ENCODE peak calls at places on chromosomes 6 and 20, in eight cellular contexts. J is psoas muscle, Y is GM06990, Z is testis, B is neural crest cell, C is suprapubic skin, P is RWPE1, S is body of pancreas. F is an unnamed sample.

GRCh38 chr6:117992856-117993255 is 85.8 kb downstream of the SLC35F1 start:
- DNase-seq in J (no peak), Y (no peak), Z (no peak), B (no peak), C (no peak), P (no peak), S (no peak), F (no peak)

GRCh38 chr6:816510-817084 is 123.7 kb upstream of the EXOC2 start:
- DNase-seq in J (no peak), Y (no peak), Z (no peak), B (no peak), C (no peak), P (no peak), S (peak), F (no peak)

GRCh38 chr6:151387581-151387980 is 3.8 kb downstream of the ZBTB2 start:
- DNase-seq in J (no peak), Y (no peak), Z (no peak), B (no peak), C (no peak), P (no peak), S (no peak), F (no peak)

GRCh38 chr20:10609726-10610125 is 64.1 kb downstream of the JAG1 start:
- DNase-seq in J (no peak), Y (no peak), Z (no peak), B (no peak), C (no peak), P (no peak), S (no peak), F (no peak)

GRCh38 chr6:74899416-74899815 is 306.4 kb downstream of the COL12A1 start:
- DNase-seq in J (no peak), Y (no peak), Z (no peak), B (no peak), C (no peak), P (no peak), S (no peak), F (no peak)

GRCh38 chr20:22386300-22386623 is 198.1 kb downstream of the FOXA2 start:
- DNase-seq in J (no peak), Y (no peak), Z (no peak), B (no peak), C (no peak), P (no peak), S (no peak), F (no peak)

GRCh38 chr6:50091641-50092040 is 41.9 kb upstream of the DEFB112 start:
- DNase-seq in J (no peak), Y (no peak), Z (no peak), B (no peak), C (no peak), P (peak), S (no peak), F (no peak)

GRCh38 chr6:31713991-31714684 is 1.0 kb upstream of the LY6G6D start:
- DNase-seq in J (no peak), Y (no peak), Z (no peak), B (no peak), C (no peak), P (no peak), S (no peak), F (no peak)

GRCh38 chr6:89708316-89708715 is 69.8 kb upstream of the LYRM2 start:
- DNase-seq in J (no peak), Y (no peak), Z (no peak), B (no peak), C (no peak), P (no peak), S (peak), F (no peak)

GRCh38 chr6:143575440-143575839 is 63.9 kb upstream of the FUCA2 start:
- DNase-seq in J (no peak), Y (peak), Z (peak), B (peak), C (no peak), P (peak), S (peak), F (peak)

GRCh38 chr6:156729248-156729647 is 47.9 kb upstream of the ARID1B start:
- DNase-seq in J (no peak), Y (peak), Z (no peak), B (no peak), C (no peak), P (peak), S (no peak), F (no peak)

GRCh38 chr6:3644613-3645012 is 106.9 kb downstream of the PXDC1 start:
- DNase-seq in J (no peak), Y (no peak), Z (no peak), B (no peak), C (no peak), P (no peak), S (no peak), F (no peak)

GRCh38 chr20:62409935-62410741 is 3.1 kb upstream of the CABLES2 start:
- DNase-seq in J (peak), Y (no peak), Z (peak), B (peak), C (no peak), P (peak), S (peak), F (peak)

GRCh38 chr20:45343867-45344721 is 4.1 kb downstream of the SDC4 start:
- DNase-seq in J (peak), Y (no peak), Z (no peak), B (no peak), C (peak), P (peak), S (peak), F (peak)

GRCh38 chr6:166516256-166516655 is 70.2 kb downstream of the RAMACL start:
- DNase-seq in J (no peak), Y (no peak), Z (no peak), B (no peak), C (no peak), P (no peak), S (no peak), F (no peak)

GRCh38 chr6:165571068-165571682 is 91.9 kb downstream of the PDE10A start:
- DNase-seq in J (no peak), Y (no peak), Z (no peak), B (no peak), C (no peak), P (no peak), S (no peak), F (no peak)

GRCh38 chr6:66128676-66129075 is 421.6 kb upstream of the EYS start:
- DNase-seq in J (no peak), Y (no peak), Z (no peak), B (no peak), C (no peak), P (no peak), S (no peak), F (no peak)

GRCh38 chr20:64256282-64256947 is 867 bp downstream of the PCMTD2 start:
- DNase-seq in J (no peak), Y (no peak), Z (no peak), B (no peak), C (no peak), P (peak), S (no peak), F (no peak)

GRCh38 chr20:16054917-16055316 is 518.3 kb downstream of the KIF16B start:
- DNase-seq in J (no peak), Y (no peak), Z (no peak), B (no peak), C (no peak), P (no peak), S (no peak), F (no peak)

GRCh38 chr6:27608916-27609883 is 136.3 kb upstream of the ZNF184 start:
- DNase-seq in J (no peak), Y (no peak), Z (no peak), B (no peak), C (no peak), P (no peak), S (peak), F (peak)

GRCh38 chr20:58389324-58389967 is 417 bp downstream of the VAPB start:
- DNase-seq in J (peak), Y (no peak), Z (peak), B (no peak), C (peak), P (peak), S (peak), F (peak)

GRCh38 chr20:44154521-44155001 is 32.4 kb downstream of the JPH2 start:
- DNase-seq in J (no peak), Y (no peak), Z (no peak), B (no peak), C (no peak), P (peak), S (no peak), F (no peak)

DNA sequence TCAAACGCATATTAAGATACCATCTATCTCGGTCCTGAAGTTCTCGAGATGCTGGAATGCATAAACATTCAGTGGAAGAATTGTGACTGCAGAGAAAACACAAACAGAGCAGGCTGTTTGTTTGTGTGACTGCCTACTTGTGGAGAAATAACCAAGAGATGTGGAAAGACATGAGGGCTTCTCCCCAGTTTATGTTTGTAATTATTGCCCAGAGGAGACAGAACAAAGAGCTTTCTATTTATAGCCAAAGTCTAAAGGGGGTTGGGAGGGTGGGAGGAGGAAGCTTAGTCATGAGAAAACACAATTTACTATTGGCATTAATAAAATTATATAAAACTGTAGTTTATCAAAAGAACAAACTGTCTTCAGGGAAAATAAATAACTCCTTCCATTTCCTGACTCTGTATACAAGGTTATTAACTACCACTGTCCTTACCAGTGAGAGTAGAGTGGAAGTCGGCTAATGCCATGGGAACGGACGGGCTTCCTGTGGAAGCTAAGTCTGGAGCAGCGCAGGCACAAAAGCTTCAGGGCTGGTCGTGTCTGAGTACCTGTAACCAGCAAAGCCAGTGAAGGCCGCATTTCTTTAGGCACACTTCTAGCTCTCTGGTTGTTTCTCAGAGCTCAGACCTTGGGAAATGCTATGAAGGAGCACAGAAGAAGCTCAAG is 200.2 kb upstream of the SUPT3H start:
- DNase-seq in J (no peak), Y (no peak), Z (no peak), B (no peak), C (no peak), P (no peak), S (no peak), F (no peak)
- TF ChIP-seq CTCF in J (no peak), Y (no peak), Z (no peak), B (no peak), C (no peak), P (no peak), S (no peak), F (no peak)

GRCh38 chr6:43800746-43801488 is 30.9 kb downstream of the VEGFA start:
- DNase-seq in J (no peak), Y (no peak), Z (no peak), B (no peak), C (no peak), P (no peak), S (no peak), F (no peak)
- TF ChIP-seq CTCF in J (no peak), Y (no peak), Z (no peak), B (no peak), C (no peak), P (no peak), S (no peak), F (peak)

DNA sequence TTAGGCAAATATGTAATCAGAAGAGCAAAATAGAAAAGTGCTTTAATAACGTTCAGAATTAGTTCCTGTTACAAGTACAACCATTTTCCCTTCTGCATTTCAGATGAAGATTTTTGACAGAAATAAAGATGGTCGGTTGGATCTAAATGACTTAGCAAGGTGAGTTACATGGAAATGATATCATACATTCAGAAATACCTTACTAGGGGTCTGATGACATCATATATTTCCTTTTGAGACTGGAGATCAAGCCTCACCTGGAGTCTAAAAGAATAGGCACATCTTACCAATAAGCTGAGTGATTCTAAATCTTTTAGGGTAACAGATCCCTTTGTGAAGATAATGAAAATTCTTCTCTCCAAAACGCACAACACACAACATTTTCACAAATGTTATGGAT is 29.8 kb downstream of the SCGN start:
- DNase-seq in J (no peak), Y (no peak), Z (no peak), B (no peak), C (no peak), P (no peak), S (no peak), F (no peak)
- TF ChIP-seq CTCF in J (no peak), Y (no peak), Z (no peak), B (no peak), C (no peak), P (no peak), S (no peak), F (no peak)

GRCh38 chr20:3612795-3613560 is 50.2 kb downstream of the GFRA4 start:
- DNase-seq in J (no peak), Y (no peak), Z (no peak), B (no peak), C (no peak), P (no peak), S (no peak), F (no peak)
- TF ChIP-seq CTCF in J (no peak), Y (no peak), Z (no peak), B (no peak), C (no peak), P (no peak), S (no peak), F (no peak)

GRCh38 chr6:54515013-54515412 is 206.8 kb downstream of the TINAG start:
- DNase-seq in J (no peak), Y (no peak), Z (no peak), B (no peak), C (no peak), P (peak), S (no peak), F (no peak)
- TF ChIP-seq CTCF in J (no peak), Y (no peak), Z (no peak), B (no peak), C (no peak), P (peak), S (no peak), F (no peak)

GRCh38 chr20:50996901-50997830 is 25.7 kb downstream of the KCNG1 start:
- DNase-seq in J (no peak), Y (no peak), Z (no peak), B (no peak), C (no peak), P (peak), S (no peak), F (no peak)

GRCh38 chr20:50992336-50992732 is 30.6 kb downstream of the KCNG1 start:
- DNase-seq in J (no peak), Y (no peak), Z (no peak), B (no peak), C (no peak), P (peak), S (no peak), F (no peak)

GRCh38 chr20:50991076-50991475 is 31.8 kb downstream of the KCNG1 start:
- DNase-seq in J (no peak), Y (no peak), Z (no peak), B (no peak), C (no peak), P (no peak), S (no peak), F (no peak)

GRCh38 chr20:50995506-50995905 is 27.4 kb downstream of the KCNG1 start:
- DNase-seq in J (no peak), Y (no peak), Z (no peak), B (no peak), C (no peak), P (no peak), S (no peak), F (no peak)

GRCh38 chr20:50992733-50993457 is 30.0 kb downstream of the KCNG1 start:
- DNase-seq in J (no peak), Y (no peak), Z (peak), B (peak), C (no peak), P (peak), S (peak), F (peak)
- TF ChIP-seq CTCF in J (peak), Y (peak), Z (peak), B (peak), C (peak), P (peak), S (peak), F (peak)

GRCh38 chr6:61809004-61809595 is 476.9 kb downstream of the KHDRBS2 start:
- DNase-seq in J (no peak), Y (no peak), Z (no peak), B (no peak), C (no peak), P (peak), S (no peak), F (no peak)
- TF ChIP-seq CTCF in J (peak), Y (peak), Z (peak), B (peak), C (no peak), P (peak), S (peak), F (no peak)

GRCh38 chr6:25992413-25993037 is 29.9 kb downstream of the TRIM38 start:
- DNase-seq in J (peak), Y (peak), Z (peak), B (peak), C (peak), P (peak), S (peak), F (peak)

GRCh38 chr6:25990172-25990873 is 27.7 kb downstream of the TRIM38 start:
- DNase-seq in J (no peak), Y (no peak), Z (no peak), B (no peak), C (no peak), P (no peak), S (no peak), F (no peak)

GRCh38 chr6:25995507-25995906 is 32.9 kb downstream of the TRIM38 start:
- DNase-seq in J (no peak), Y (no peak), Z (no peak), B (no peak), C (no peak), P (no peak), S (no peak), F (no peak)

GRCh38 chr6:25993038-25993684 is 30.6 kb downstream of the TRIM38 start:
- DNase-seq in J (no peak), Y (no peak), Z (no peak), B (no peak), C (no peak), P (no peak), S (no peak), F (no peak)

GRCh38 chr6:25991785-25992412 is 29.3 kb downstream of the TRIM38 start:
- DNase-seq in J (peak), Y (peak), Z (peak), B (peak), C (peak), P (peak), S (peak), F (peak)
- TF ChIP-seq CTCF in J (no peak), Y (no peak), Z (no peak), B (no peak), C (no peak), P (no peak), S (no peak), F (no peak)

DNA sequence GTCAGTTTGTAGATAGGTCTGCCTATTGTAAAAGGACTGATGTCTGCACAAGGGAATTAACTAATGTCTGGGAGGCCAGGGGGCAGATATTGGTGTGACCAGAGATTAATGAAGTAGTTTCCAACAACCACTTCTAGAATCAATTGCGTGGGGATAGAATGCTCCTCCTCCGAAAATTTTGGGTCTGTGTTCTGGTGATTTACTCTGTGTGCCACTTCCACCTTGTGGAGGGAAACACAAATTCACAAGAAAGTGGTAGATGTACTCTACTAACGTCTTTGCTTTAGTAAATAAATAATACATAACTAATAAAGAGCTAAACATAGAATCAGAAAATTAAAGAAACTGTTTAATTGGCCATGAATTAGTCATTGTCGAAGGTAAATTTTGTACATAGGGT is 25.5 kb downstream of the TMEM14A start:
- DNase-seq in J (no peak), Y (no peak), Z (no peak), B (no peak), C (no peak), P (no peak), S (no peak), F (no peak)
- TF ChIP-seq CTCF in J (no peak), Y (no peak), Z (no peak), B (no peak), C (no peak), P (no peak), S (no peak), F (no peak)

F was measured in Calu3.